ENCODE peak calls at places on chromosomes 5 and 9, in five cellular contexts. M is tibial nerve, A is SJSA1, U is A549, P is mesendoderm. L is an unnamed sample.

GRCh38 chr9:127580371-127580770 is 31.7 kb upstream of the STXBP1 start:
- DNase-seq in A (no peak), P (no peak), M (no peak), U (no peak), L (no peak)

GRCh38 chr9:96253059-96253696 is 48.8 kb downstream of the HSD17B3 start:
- DNase-seq in A (no peak), U (no peak), M (no peak), P (peak; percentile 36), L (no peak)

GRCh38 chr5:79259383-79259782 is 23.5 kb downstream of the JMY start:
- DNase-seq in P (no peak), U (no peak), M (no peak), A (no peak), L (no peak)

GRCh38 chr5:145437627-145438026 is 397.5 kb downstream of the PRELID2 start:
- DNase-seq in M (no peak), P (no peak), U (no peak), A (no peak), L (no peak)

GRCh38 chr5:146388418-146388817 is 49.8 kb downstream of the POU4F3 start:
- DNase-seq in A (no peak), P (no peak), M (no peak), U (no peak), L (no peak)

GRCh38 chr9:79387091-79387490 is 184.7 kb upstream of the TLE4 start:
- DNase-seq in M (no peak), U (no peak), A (no peak), P (no peak), L (no peak)

GRCh38 chr5:2306711-2307110 is 424.0 kb upstream of the IRX4 start:
- DNase-seq in A (no peak), M (no peak), U (no peak), P (no peak), L (no peak)

GRCh38 chr9:92324889-92325268 is 271 bp downstream of the NOL8 start:
- DNase-seq in U (no peak), P (no peak), A (no peak), M (no peak), L (no peak)

GRCh38 chr5:82749453-82749852 is 327.7 kb downstream of the TMEM167A start:
- DNase-seq in P (no peak), A (no peak), M (no peak), U (no peak), L (no peak)

GRCh38 chr9:114181583-114182409 is 26.5 kb downstream of the COL27A1 start:
- DNase-seq in A (no peak), U (no peak), M (no peak), P (no peak), L (no peak)

GRCh38 chr5:35785601-35786085 is 71.0 kb upstream of the IL7R start:
- DNase-seq in P (no peak), U (no peak), M (no peak), A (no peak), L (no peak)

GRCh38 chr5:167699434-167699833 is 592.0 kb upstream of the WWC1 start:
- DNase-seq in M (no peak), P (peak; percentile 100), U (peak; percentile 97), A (peak; percentile 96), L (no peak)

GRCh38 chr9:33659915-33660314 is 135.4 kb upstream of the PRSS3 start:
- DNase-seq in A (no peak), M (no peak), U (no peak), P (no peak), L (no peak)

GRCh38 chr5:67291671-67292070 is 95.1 kb upstream of the CD180 start:
- DNase-seq in M (no peak), P (no peak), U (no peak), A (no peak), L (no peak)

GRCh38 chr9:132099741-132100407 is 20.2 kb upstream of the MED27 start:
- DNase-seq in M (no peak), A (peak; percentile 72), U (no peak), P (no peak), L (no peak)

DNA sequence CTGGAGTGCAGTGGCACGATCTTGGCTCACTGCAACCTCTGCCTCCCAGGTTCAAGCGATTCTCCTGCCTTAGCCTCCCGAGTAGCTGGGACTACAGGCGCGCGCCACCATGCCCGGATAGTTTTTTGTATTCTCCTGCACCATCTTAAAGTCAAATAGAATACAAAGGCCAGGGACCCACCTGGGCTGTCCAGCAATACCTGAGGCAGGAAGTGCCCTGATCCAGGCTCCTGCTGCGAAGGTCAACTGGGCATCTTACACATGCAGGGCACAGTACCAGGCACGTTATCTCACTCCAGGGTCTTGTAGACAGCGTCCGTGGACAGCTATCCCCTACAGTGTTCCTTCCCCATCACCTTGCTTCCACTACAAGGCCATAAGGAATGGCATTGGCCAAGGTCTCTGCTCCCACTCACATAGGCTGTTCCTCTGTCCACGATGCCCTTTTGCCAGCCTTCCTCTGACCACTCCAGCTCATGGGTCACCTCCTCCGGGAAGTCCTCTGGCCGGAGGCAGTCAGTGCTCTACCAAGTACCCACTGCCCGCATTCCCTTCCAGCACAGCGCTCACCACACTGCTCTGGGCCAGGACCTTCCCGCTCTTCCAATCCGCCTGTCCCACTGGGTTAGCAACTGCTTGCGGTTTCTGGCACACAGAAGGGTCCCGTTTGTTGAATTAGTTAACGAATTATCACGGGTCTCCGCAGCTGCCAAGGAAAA is 978 bp downstream of the P4HA2 start:
- DNase-seq in U (no peak), M (no peak), P (no peak), A (no peak), L (no peak)
- H3K4me3 ChIP-seq in U (peak overlapping the region; percentile 77), M (peak overlapping the region; percentile 67), P (no peak overlapping the region), A (peak overlapping the region; percentile 80), L (peak overlapping the region; percentile 99)

GRCh38 chr9:115891929-115892328 is 261.7 kb upstream of the PAPPA start:
- DNase-seq in A (no peak), P (no peak), M (no peak), U (no peak), L (no peak)

GRCh38 chr9:115883467-115884329 is 269.9 kb upstream of the PAPPA start:
- DNase-seq in M (no peak), P (peak; percentile 61), A (peak; percentile 41), U (peak; percentile 88), L (no peak)

GRCh38 chr9:115882911-115883310 is 270.7 kb upstream of the PAPPA start:
- DNase-seq in U (peak; percentile 22), A (no peak), M (no peak), P (peak; percentile 22), L (no peak)

GRCh38 chr9:115884846-115885245 is 268.7 kb upstream of the PAPPA start:
- DNase-seq in U (no peak), P (no peak), M (no peak), A (no peak), L (no peak)

DNA sequence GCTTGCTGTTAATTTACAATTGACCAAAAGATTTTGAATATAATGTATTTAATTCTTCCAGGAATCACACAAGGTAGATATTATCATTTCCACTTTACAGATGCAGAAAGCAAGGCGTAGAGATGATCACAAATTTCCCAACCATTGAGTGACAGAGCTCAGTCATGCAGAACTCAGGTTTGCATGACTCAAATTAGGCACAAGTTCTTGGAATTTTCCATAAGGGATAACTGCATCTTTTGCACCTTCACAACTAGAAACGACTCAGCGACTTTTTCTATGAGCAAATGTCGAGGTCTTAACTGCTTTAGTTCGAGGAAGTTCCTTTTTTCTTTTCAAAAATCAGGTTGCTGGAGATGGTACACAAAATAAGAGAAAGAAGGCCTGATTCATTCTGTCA is 265.5 kb upstream of the PAPPA start:
- DNase-seq in A (no peak), U (no peak), M (no peak), P (no peak), L (no peak)
- H3K4me3 ChIP-seq in A (no peak overlapping the region), U (no peak overlapping the region), M (no peak overlapping the region), P (no peak overlapping the region), L (no peak overlapping the region)

GRCh38 chr9:137456864-137457405 is 2.2 kb downstream of the NSMF start:
- DNase-seq in P (no peak), A (no peak), U (no peak), M (no peak), L (no peak)

GRCh38 chr9:137458194-137459146 is 664 bp downstream of the NSMF start:
- DNase-seq in A (no peak), M (no peak), P (no peak), U (no peak), L (peak; percentile 80)

GRCh38 chr9:137459147-137459600 is at the start of gene NSMF:
- DNase-seq in U (peak; percentile 91), A (peak; percentile 91), M (peak; percentile 90), P (peak; percentile 90), L (peak; percentile 93)

GRCh38 chr9:137456061-137456863 is 2.9 kb downstream of the NSMF start:
- DNase-seq in A (no peak), P (no peak), M (no peak), U (no peak), L (no peak)

GRCh38 chr9:137457406-137458193 is 1.5 kb downstream of the NSMF start:
- DNase-seq in P (no peak), M (no peak), A (no peak), U (no peak), L (peak; percentile 73)
- H3K4me3 ChIP-seq in P (no peak overlapping the region), M (peak overlapping the region; percentile 57), A (peak overlapping the region; percentile 84), U (peak overlapping the region; percentile 83), L (peak overlapping the region; percentile 75)

DNA sequence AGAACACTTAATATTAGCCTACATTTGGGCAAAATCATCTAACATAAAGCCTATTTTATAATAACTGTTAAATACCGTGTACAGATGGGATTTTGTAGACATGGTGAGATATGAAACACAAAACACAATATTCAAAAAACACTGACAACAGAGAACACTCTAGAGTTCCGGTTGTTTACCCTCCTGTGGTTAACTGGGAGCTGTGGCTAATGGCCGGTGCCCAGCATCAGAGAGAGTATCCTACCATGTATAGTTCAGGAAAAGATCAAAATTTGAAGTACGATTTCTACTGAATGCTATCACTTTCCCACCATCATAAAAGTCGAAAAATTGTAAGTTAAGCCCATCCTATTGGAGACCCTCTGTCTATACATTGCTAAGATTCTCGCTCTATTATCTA is 2.4 kb downstream of the CAMK4 start:
- DNase-seq in P (no peak), U (no peak), A (no peak), M (no peak), L (no peak)
- H3K4me3 ChIP-seq in P (no peak overlapping the region), U (no peak overlapping the region), A (no peak overlapping the region), M (no peak overlapping the region), L (no peak overlapping the region)

GRCh38 chr5:141835928-141836667 is 42.1 kb downstream of the PCDH1 start:
- DNase-seq in P (peak; percentile 78), M (no peak), U (no peak), A (no peak), L (no peak)
- H3K4me3 ChIP-seq in P (no peak overlapping the region), M (no peak overlapping the region), U (no peak overlapping the region), A (no peak overlapping the region), L (no peak overlapping the region)

L was measured in tibial artery.